ENCODE peak calls at places on chromosome 4, in four cellular contexts. One of them, this sample, is unnamed. For H3K4me1, the result is how much of the 10 kb centered on the place peaks cover.

GRCh38 chr4:110550260-110550659 is 72.6 kb downstream of the PITX2 start:
- DNase-seq in A549: no peak
- DNase-seq in left ventricle myocardium inferior: no peak
- DNase-seq in IMR-90: peak
- DNase-seq in this sample: peak

GRCh38 chr4:100707786-100708185 is 190.0 kb upstream of the EMCN start:
- DNase-seq in IMR-90: no peak
- DNase-seq in A549: no peak
- DNase-seq in left ventricle myocardium inferior: no peak
- DNase-seq in this sample: no peak

GRCh38 chr4:110092646-110093045 is 105.8 kb downstream of the ELOVL6 start:
- DNase-seq in IMR-90: peak
- DNase-seq in A549: no peak
- DNase-seq in left ventricle myocardium inferior: no peak
- DNase-seq in this sample: no peak

GRCh38 chr4:145935253-145936141 is 3.1 kb downstream of the ZNF827 start:
- DNase-seq in A549: peak
- DNase-seq in IMR-90: no peak
- DNase-seq in left ventricle myocardium inferior: peak
- DNase-seq in this sample: no peak

GRCh38 chr4:53671757-53672156 is 80.5 kb upstream of the LNX1 start:
- DNase-seq in A549: no peak
- DNase-seq in IMR-90: no peak
- DNase-seq in left ventricle myocardium inferior: no peak
- DNase-seq in this sample: no peak

GRCh38 chr4:8353912-8354453 is 84.4 kb downstream of the HTRA3 start:
- DNase-seq in IMR-90: peak
- DNase-seq in left ventricle myocardium inferior: no peak
- DNase-seq in A549: no peak
- DNase-seq in this sample: no peak

GRCh38 chr4:155542415-155542814 is 124.2 kb upstream of the GUCY1A1 start:
- DNase-seq in left ventricle myocardium inferior: no peak
- DNase-seq in A549: no peak
- DNase-seq in IMR-90: no peak
- DNase-seq in this sample: no peak

GRCh38 chr4:89397464-89397863 is 89.9 kb upstream of the GPRIN3 start:
- DNase-seq in IMR-90: no peak
- DNase-seq in left ventricle myocardium inferior: no peak
- DNase-seq in A549: no peak
- DNase-seq in this sample: no peak

GRCh38 chr4:128830906-128831525 is 21.5 kb downstream of the JADE1 start:
- DNase-seq in A549: no peak
- DNase-seq in IMR-90: no peak
- DNase-seq in left ventricle myocardium inferior: no peak
- DNase-seq in this sample: no peak

GRCh38 chr4:23034726-23035125 is 342.0 kb downstream of the GBA3 start:
- DNase-seq in left ventricle myocardium inferior: no peak
- DNase-seq in A549: no peak
- DNase-seq in IMR-90: no peak
- DNase-seq in this sample: no peak

GRCh38 chr4:66842401-66842800 is 702.9 kb downstream of the CENPC start:
- DNase-seq in left ventricle myocardium inferior: no peak
- DNase-seq in IMR-90: no peak
- DNase-seq in A549: no peak
- DNase-seq in this sample: no peak

GRCh38 chr4:76447326-76447954 is 12.4 kb downstream of the SHROOM3 start:
- DNase-seq in left ventricle myocardium inferior: no peak
- DNase-seq in A549: no peak
- DNase-seq in IMR-90: peak
- DNase-seq in this sample: no peak

GRCh38 chr4:139311909-139312308 is 9.6 kb upstream of the NDUFC1 start:
- DNase-seq in left ventricle myocardium inferior: no peak
- DNase-seq in IMR-90: no peak
- DNase-seq in A549: no peak
- DNase-seq in this sample: no peak

GRCh38 chr4:173357939-173358338 is 12.8 kb upstream of the SAP30 start:
- DNase-seq in left ventricle myocardium inferior: no peak
- DNase-seq in IMR-90: no peak
- DNase-seq in A549: no peak
- DNase-seq in this sample: no peak

GRCh38 chr4:130359537-130359936 is 1263.6 kb downstream of the C4orf33 start:
- DNase-seq in A549: peak
- DNase-seq in IMR-90: peak
- DNase-seq in left ventricle myocardium inferior: no peak
- DNase-seq in this sample: peak

GRCh38 chr4:124322234-124322831 is 390.2 kb downstream of the ANKRD50 start:
- DNase-seq in left ventricle myocardium inferior: no peak
- DNase-seq in IMR-90: peak
- DNase-seq in A549: peak
- DNase-seq in this sample: no peak

GRCh38 chr4:105215609-105216313 is 69.1 kb downstream of the TET2 start:
- DNase-seq in A549: no peak
- DNase-seq in IMR-90: peak
- DNase-seq in left ventricle myocardium inferior: no peak
- DNase-seq in this sample: peak

GRCh38 chr4:148152868-148153630 is 289.2 kb downstream of the NR3C2 start:
- DNase-seq in IMR-90: no peak
- DNase-seq in A549: no peak
- DNase-seq in left ventricle myocardium inferior: no peak
- DNase-seq in this sample: no peak
- TF ChIP-seq CTCF in IMR-90: no peak
- TF ChIP-seq CTCF in A549: no peak
- TF ChIP-seq CTCF in left ventricle myocardium inferior: no peak
- TF ChIP-seq CTCF in this sample: peak

GRCh38 chr4:147760176-147760575 is 28.3 kb downstream of the ARHGAP10 start:
- DNase-seq in A549: no peak
- DNase-seq in left ventricle myocardium inferior: no peak
- DNase-seq in IMR-90: no peak
- DNase-seq in this sample: no peak

GRCh38 chr4:147756417-147756816 is 24.5 kb downstream of the ARHGAP10 start:
- DNase-seq in A549: no peak
- DNase-seq in IMR-90: no peak
- DNase-seq in left ventricle myocardium inferior: no peak
- DNase-seq in this sample: peak

GRCh38 chr4:147754037-147754445 is 22.2 kb downstream of the ARHGAP10 start:
- DNase-seq in A549: peak
- DNase-seq in left ventricle myocardium inferior: no peak
- DNase-seq in IMR-90: peak
- DNase-seq in this sample: peak

GRCh38 chr4:147753047-147753446 is 21.2 kb downstream of the ARHGAP10 start:
- DNase-seq in A549: no peak
- DNase-seq in IMR-90: no peak
- DNase-seq in left ventricle myocardium inferior: no peak
- DNase-seq in this sample: no peak

DNA sequence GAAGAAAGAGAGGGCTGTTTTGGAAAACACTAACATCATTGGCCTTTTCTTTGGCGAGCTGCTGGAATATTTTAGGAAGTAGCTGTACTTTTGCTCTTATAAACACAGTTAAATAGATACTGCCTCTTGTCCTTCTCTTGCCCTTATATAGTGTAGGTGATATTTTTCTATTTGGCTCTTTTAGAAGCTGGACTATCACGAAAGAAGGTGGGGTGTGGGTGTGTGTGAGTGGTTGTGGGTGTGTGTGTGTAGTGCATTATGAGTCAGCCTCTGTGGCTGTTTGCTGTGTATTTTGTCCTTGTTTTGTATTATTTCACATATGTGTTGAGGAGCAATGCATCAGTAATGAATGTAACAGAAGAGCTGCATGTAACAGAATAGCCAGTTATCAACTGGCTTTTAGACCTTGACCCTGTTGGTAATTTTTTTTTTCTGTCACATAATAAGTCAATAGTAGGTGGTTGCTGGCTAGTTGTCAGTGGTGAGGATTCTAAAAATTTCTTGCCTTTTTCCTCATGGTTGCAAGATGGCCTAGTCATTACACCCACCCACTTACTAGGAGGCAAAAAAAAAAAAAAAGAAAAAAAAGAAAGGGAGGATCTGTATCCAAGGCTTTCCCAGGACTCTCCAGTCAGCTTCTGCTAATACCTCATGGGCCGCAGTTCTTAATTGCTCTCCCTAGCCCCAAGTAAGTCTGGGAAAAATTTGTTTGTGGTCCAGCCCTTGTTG is 23.8 kb downstream of the ARHGAP10 start:
- DNase-seq in IMR-90: peak
- DNase-seq in left ventricle myocardium inferior: no peak
- DNase-seq in A549: no peak
- DNase-seq in this sample: no peak
- H3K4me1 ChIP-seq in IMR-90: under half
- H3K4me1 ChIP-seq in left ventricle myocardium inferior: half or more
- H3K4me1 ChIP-seq in A549: under half
- H3K4me1 ChIP-seq in this sample: under half

DNA sequence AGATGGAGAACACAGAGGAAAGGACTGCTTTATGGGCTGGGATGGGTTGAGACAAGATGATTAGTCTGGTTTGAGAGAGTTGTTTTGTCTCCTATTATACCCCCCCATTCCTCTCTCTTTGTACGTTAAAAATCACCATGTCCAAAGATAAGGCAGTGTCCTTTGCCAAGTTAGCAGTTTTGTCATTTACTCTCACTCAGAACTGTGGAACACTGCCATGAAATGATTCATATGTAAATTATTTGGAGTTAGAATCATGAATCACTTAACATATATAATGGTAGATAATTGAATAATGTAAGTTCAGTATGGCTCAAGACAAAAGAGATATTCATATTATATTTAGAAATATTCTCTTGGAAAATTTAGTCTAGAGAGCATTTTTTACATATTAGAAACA is 151.3 kb downstream of the DCLK2 start:
- DNase-seq in IMR-90: peak
- DNase-seq in A549: peak
- DNase-seq in left ventricle myocardium inferior: no peak
- DNase-seq in this sample: peak
- H3K27ac ChIP-seq in IMR-90: peak
- H3K27ac ChIP-seq in A549: peak
- H3K27ac ChIP-seq in left ventricle myocardium inferior: no peak
- H3K27ac ChIP-seq in this sample: no peak

GRCh38 chr4:48947731-48948130 is 38.3 kb upstream of the CWH43 start:
- DNase-seq in A549: no peak
- DNase-seq in left ventricle myocardium inferior: no peak
- DNase-seq in IMR-90: no peak
- DNase-seq in this sample: no peak
- TF ChIP-seq CTCF in A549: no peak
- TF ChIP-seq CTCF in left ventricle myocardium inferior: no peak
- TF ChIP-seq CTCF in IMR-90: no peak
- TF ChIP-seq CTCF in this sample: peak

GRCh38 chr4:10104991-10105276 is 11.7 kb downstream of the WDR1 start:
- DNase-seq in IMR-90: no peak
- DNase-seq in A549: no peak
- DNase-seq in left ventricle myocardium inferior: no peak
- DNase-seq in this sample: no peak
- H3K4me1 ChIP-seq in IMR-90: half or more
- H3K4me1 ChIP-seq in A549: half or more
- H3K4me1 ChIP-seq in left ventricle myocardium inferior: half or more
- H3K4me1 ChIP-seq in this sample: half or more

GRCh38 chr4:57043304-57044251 is 64.9 kb downstream of the POLR2B start:
- DNase-seq in left ventricle myocardium inferior: no peak
- DNase-seq in IMR-90: peak
- DNase-seq in A549: no peak
- DNase-seq in this sample: no peak
- H3K27ac ChIP-seq in left ventricle myocardium inferior: peak
- H3K27ac ChIP-seq in IMR-90: peak
- H3K27ac ChIP-seq in A549: peak
- H3K27ac ChIP-seq in this sample: no peak

GRCh38 chr4:5048721-5049120 is 2.6 kb upstream of the STK32B start:
- DNase-seq in left ventricle myocardium inferior: no peak
- DNase-seq in A549: no peak
- DNase-seq in IMR-90: no peak
- DNase-seq in this sample: no peak

GRCh38 chr4:5043579-5043978 is 7.7 kb upstream of the STK32B start:
- DNase-seq in left ventricle myocardium inferior: no peak
- DNase-seq in A549: no peak
- DNase-seq in IMR-90: no peak
- DNase-seq in this sample: peak

GRCh38 chr4:5044341-5044740 is 6.9 kb upstream of the STK32B start:
- DNase-seq in IMR-90: no peak
- DNase-seq in left ventricle myocardium inferior: no peak
- DNase-seq in A549: no peak
- DNase-seq in this sample: no peak

GRCh38 chr4:5041609-5042234 is 9.6 kb upstream of the STK32B start:
- DNase-seq in IMR-90: no peak
- DNase-seq in left ventricle myocardium inferior: no peak
- DNase-seq in A549: no peak
- DNase-seq in this sample: no peak

GRCh38 chr4:5045099-5045498 is 6.2 kb upstream of the STK32B start:
- DNase-seq in IMR-90: no peak
- DNase-seq in left ventricle myocardium inferior: no peak
- DNase-seq in A549: no peak
- DNase-seq in this sample: no peak
- TF ChIP-seq CTCF in IMR-90: no peak
- TF ChIP-seq CTCF in left ventricle myocardium inferior: no peak
- TF ChIP-seq CTCF in A549: no peak
- TF ChIP-seq CTCF in this sample: no peak

This sample was measured in foreskin keratinocyte.